ENCODE peak calls at places on chromosomes 16 and 17, in five cellular contexts. S, K, O, J and V are unnamed samples.

GRCh38 chr16:7218936-7219335 is 113.7 kb upstream of the RBFOX1 start:
- DNase-seq in S (no peak), K (no peak), O (peak), J (no peak), V (no peak)

GRCh38 chr16:69610356-69610755 is 44.6 kb downstream of the NFAT5 start:
- DNase-seq in S (no peak), K (no peak), O (no peak), J (no peak), V (no peak)

GRCh38 chr16:74748710-74749073 is 25.9 kb downstream of the FA2H start:
- DNase-seq in S (no peak), K (no peak), O (no peak), J (no peak), V (no peak)

GRCh38 chr16:1770328-1771071 is 843 bp downstream of the NME3 start:
- DNase-seq in S (peak), K (no peak), O (peak), J (no peak), V (peak)

GRCh38 chr17:19727466-19728113 is 11.2 kb upstream of the SLC47A2 start:
- DNase-seq in S (no peak), K (no peak), O (no peak), J (no peak), V (no peak)

GRCh38 chr16:50202926-50203624 is 50.0 kb downstream of the TENT4B start:
- DNase-seq in S (peak), K (no peak), O (no peak), J (peak), V (no peak)

GRCh38 chr17:64074704-64075484 is 54.5 kb upstream of the ICAM2 start:
- DNase-seq in S (no peak), K (no peak), O (no peak), J (peak), V (no peak)

GRCh38 chr17:80948961-80949450 is 42.6 kb upstream of the CHMP6 start:
- DNase-seq in S (no peak), K (no peak), O (no peak), J (no peak), V (no peak)

GRCh38 chr17:14525551-14526455 is 224.9 kb downstream of the HS3ST3B1 start:
- DNase-seq in S (no peak), K (no peak), O (peak), J (no peak), V (no peak)

GRCh38 chr16:23448392-23448791 is 4.6 kb downstream of the COG7 start:
- DNase-seq in S (no peak), K (no peak), O (no peak), J (no peak), V (no peak)
- TF ChIP-seq YY1 in S (no peak), K (no peak), O (no peak), J (no peak), V (no peak)

DNA sequence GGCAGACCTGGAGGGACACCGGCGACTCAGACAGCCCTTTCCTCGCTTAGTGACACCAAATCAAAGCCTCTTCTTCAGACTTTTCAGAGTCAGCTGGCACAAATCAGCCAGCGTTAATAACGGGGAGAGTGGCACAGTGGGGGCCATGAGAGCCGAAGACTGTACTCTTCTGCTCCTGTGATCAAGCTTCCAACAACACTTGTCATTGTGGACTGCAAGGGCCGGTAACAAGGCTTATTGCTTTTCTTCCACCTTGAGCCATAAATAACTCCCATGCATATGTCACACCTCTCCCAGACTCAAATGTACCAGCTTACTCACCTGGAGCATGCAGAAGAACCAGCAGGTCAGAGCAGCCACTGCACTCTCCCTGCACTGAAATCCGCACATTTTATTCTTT is 12.8 kb downstream of the FLCN start:
- DNase-seq in S (no peak), K (no peak), O (no peak), J (no peak), V (no peak)
- TF ChIP-seq ATF3 in S (no peak), K (no peak), O (no peak), J (no peak), V (no peak)

GRCh38 chr16:66198641-66199040 is 167.8 kb upstream of the CDH5 start:
- DNase-seq in S (no peak), K (no peak), O (no peak), J (no peak), V (no peak)
- TF ChIP-seq YY1 in S (no peak), K (no peak), O (no peak), J (no peak), V (no peak)

GRCh38 chr17:28720247-28720996 is 637 bp downstream of the RPL23A start:
- DNase-seq in S (no peak), K (no peak), O (no peak), J (no peak), V (peak)
- TF ChIP-seq ATF3 in S (no peak), K (no peak), O (no peak), J (no peak), V (no peak)

GRCh38 chr17:68011199-68011665 is 15.0 kb upstream of the C17orf58 start:
- DNase-seq in S (no peak), K (no peak), O (peak), J (peak), V (peak)

GRCh38 chr17:68004201-68004600 is 7.9 kb upstream of the C17orf58 start:
- DNase-seq in S (no peak), K (no peak), O (no peak), J (no peak), V (no peak)

GRCh38 chr17:68006797-68007196 is 10.5 kb upstream of the C17orf58 start:
- DNase-seq in S (no peak), K (no peak), O (no peak), J (no peak), V (no peak)
- TF ChIP-seq YY1 in S (no peak), K (no peak), O (no peak), J (no peak), V (no peak)

GRCh38 chr17:38910325-38910724 is 15.1 kb upstream of the LASP1NB start:
- DNase-seq in S (no peak), K (no peak), O (no peak), J (no peak), V (peak)
- TF ChIP-seq ATF3 in S (no peak), K (no peak), O (no peak), J (no peak), V (no peak)

GRCh38 chr17:57102122-57102521 is 17.1 kb downstream of the AKAP1 start:
- DNase-seq in S (no peak), K (no peak), O (no peak), J (no peak), V (no peak)
- TF ChIP-seq YY1 in S (no peak), K (no peak), O (no peak), J (no peak), V (no peak)

DNA sequence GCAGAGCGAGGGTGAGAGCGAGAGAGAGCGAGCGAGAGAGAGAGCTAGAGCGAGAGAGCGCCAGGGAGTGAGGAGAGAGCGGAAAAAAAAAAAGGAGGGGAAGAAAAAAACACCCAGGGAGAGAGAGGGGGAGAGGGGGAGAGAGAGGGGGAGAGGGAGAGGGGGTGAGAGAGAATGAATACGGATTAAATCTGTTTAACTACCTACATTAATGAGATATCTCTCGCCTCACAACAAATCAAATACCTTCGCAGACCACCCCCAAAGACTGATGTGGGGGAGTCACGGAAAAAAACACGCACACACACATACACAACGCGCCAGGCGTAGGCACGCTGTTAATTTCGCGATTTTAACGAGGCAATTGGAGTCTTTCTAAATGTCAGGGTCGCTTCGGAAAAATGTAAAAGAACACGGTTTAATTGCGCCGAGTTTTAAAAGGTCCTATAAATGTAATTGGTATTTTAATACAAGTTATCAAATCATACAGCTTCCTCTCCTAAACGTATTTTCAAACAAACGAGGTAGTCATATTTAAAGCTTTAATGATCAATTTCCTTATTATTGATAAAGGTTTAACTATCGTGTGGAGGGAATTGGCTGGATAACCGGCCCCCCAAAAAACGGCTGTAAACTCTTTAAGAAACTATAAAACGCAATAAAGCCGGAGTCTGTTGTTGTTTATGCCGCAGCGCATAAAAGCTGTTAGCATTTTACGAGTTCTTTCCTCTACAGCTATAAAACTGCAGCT is at the start of gene HOXB8:
- DNase-seq in S (no peak), K (no peak), O (no peak), J (no peak), V (no peak)
- TF ChIP-seq ATF3 in S (no peak), K (no peak), O (no peak), J (no peak), V (no peak)